ENCODE peak calls at places on chromosomes 4 and X, in eight cellular contexts. W is neuronal stem cell, Y is sigmoid colon, D is upper lobe of right lung, M is Karpas-422, C is stomach, X is tibial artery, H is osteoblast. I is an unnamed sample.

GRCh38 chrX:74426071-74426470 is 4.8 kb downstream of the SLC16A2 start:
- DNase-seq in W (no peak), Y (no peak), D (no peak), M (peak; percentile 29), C (no peak), X (no peak), H (no peak), I (no peak)

GRCh38 chr4:99833766-99834165 is 17.1 kb downstream of the DAPP1 start:
- DNase-seq in W (no peak), Y (no peak), D (no peak), M (no peak), C (no peak), X (no peak), H (no peak), I (no peak)

GRCh38 chr4:75686346-75686745 is 13.1 kb upstream of the G3BP2 start:
- DNase-seq in W (no peak), Y (no peak), D (no peak), M (no peak), C (no peak), X (no peak), H (no peak), I (no peak)

GRCh38 chrX:14616301-14616700 is 87.0 kb downstream of the GLRA2 start:
- DNase-seq in W (no peak), Y (no peak), D (no peak), M (no peak), C (no peak), X (no peak), H (no peak), I (no peak)

GRCh38 chr4:113847710-113848109 is 86.2 kb upstream of the CAMK2D start:
- DNase-seq in W (no peak), Y (no peak), D (no peak), M (no peak), C (no peak), X (no peak), H (no peak), I (no peak)

GRCh38 chr4:675036-675804 is 878 bp downstream of the MYL5 start:
- DNase-seq in W (no peak), Y (no peak), D (no peak), M (peak; percentile 65), C (no peak), X (no peak), H (peak; percentile 94), I (no peak)

GRCh38 chr4:146255463-146255862 is 41.1 kb downstream of the REELD1 start:
- DNase-seq in W (no peak), Y (no peak), D (no peak), M (no peak), C (no peak), X (no peak), H (no peak), I (no peak)

GRCh38 chr4:111512081-111512774 is 633.0 kb upstream of the FAM241A start:
- DNase-seq in W (no peak), Y (no peak), D (no peak), M (no peak), C (no peak), X (no peak), H (peak; percentile 60), I (no peak)

GRCh38 chr4:128528793-128529553 is 241.4 kb upstream of the PGRMC2 start:
- DNase-seq in W (peak; percentile 49), Y (no peak), D (no peak), M (no peak), C (no peak), X (no peak), H (peak; percentile 89), I (peak; percentile 72)

GRCh38 chr4:22458112-22458511 is 57.8 kb downstream of the ADGRA3 start:
- DNase-seq in W (no peak), Y (no peak), D (no peak), M (no peak), C (no peak), X (no peak), H (no peak), I (no peak)

GRCh38 chrX:9948406-9948805 is 18.8 kb upstream of the CLDN34 start:
- DNase-seq in W (no peak), Y (no peak), D (no peak), M (no peak), C (no peak), X (no peak), H (no peak), I (no peak)

GRCh38 chr4:82125863-82126297 is 247.9 kb downstream of the HNRNPD start:
- DNase-seq in W (no peak), Y (no peak), D (no peak), M (no peak), C (no peak), X (no peak), H (no peak), I (no peak)

GRCh38 chr4:49032440-49033161 is 46.5 kb downstream of the CWH43 start:
- DNase-seq in W (no peak), Y (no peak), D (no peak), M (peak; percentile 75), C (no peak), X (no peak), H (peak; percentile 13), I (no peak)

GRCh38 chr4:127131527-127131926 is 501.2 kb upstream of the INTU start:
- DNase-seq in W (no peak), Y (no peak), D (no peak), M (no peak), C (no peak), X (no peak), H (no peak), I (no peak)
- H3K4me1 ChIP-seq in W (no peaks in the 10 kb centered on the region), Y (no peaks in the 10 kb centered on the region), D (no peaks in the 10 kb centered on the region), M (no peaks in the 10 kb centered on the region), C (no peaks in the 10 kb centered on the region), X (no peaks in the 10 kb centered on the region), H (no peaks in the 10 kb centered on the region), I (no peaks in the 10 kb centered on the region)

DNA sequence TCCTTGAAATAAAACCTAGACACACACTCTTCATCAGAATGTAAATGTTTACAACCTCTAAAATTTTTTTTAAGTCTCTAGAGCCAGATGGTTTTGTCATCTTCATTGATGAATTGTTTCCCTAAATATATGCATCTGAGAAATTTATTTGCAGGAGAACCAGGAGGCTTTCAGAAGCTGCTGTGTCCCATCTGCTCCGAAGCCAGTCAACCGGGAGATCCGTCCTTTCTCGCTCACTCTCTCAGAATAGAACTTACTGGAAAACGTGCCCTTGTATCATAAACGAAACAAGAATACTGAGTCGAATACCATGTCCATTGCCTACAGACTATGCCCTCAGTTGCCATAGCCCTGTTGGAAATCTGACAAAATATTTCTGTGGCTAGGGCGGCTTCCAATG is 103.5 kb downstream of the SLC34A2 start:
- DNase-seq in W (no peak), Y (no peak), D (no peak), M (no peak), C (no peak), X (no peak), H (no peak), I (no peak)
- H3K36me3 ChIP-seq in W (peaks cover 3% of the 10 kb centered on the region), Y (no peaks in the 10 kb centered on the region), D (peaks cover 60% of the 10 kb centered on the region), M (peaks cover 70% of the 10 kb centered on the region), C (peaks cover 81% of the 10 kb centered on the region), X (no peaks in the 10 kb centered on the region), H (peaks cover 42% of the 10 kb centered on the region), I (peaks cover 19% of the 10 kb centered on the region)

DNA sequence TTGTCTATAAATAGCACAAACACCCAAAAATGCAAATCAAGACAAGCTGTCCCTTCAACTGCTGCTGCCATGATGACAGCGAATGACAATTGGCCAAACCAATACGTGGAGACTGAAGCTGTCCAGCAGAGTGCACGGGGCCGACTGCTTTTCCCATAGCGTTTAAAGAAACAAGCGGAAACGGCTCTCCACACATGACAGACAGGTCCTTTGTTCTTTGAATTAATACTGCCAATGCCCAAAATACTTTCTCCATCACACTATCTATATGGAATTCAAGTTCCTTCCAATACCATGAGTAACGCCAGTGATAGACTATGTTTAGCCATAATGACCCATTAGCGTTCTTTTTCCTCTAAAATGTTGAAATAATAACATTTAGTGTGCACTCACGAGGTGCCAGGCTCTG is 35.5 kb downstream of the AFAP1 start:
- DNase-seq in W (no peak), Y (no peak), D (no peak), M (no peak), C (no peak), X (no peak), H (peak; percentile 92), I (no peak)
- H3K4me1 ChIP-seq in W (peaks cover 31% of the 10 kb centered on the region), Y (peaks cover 100% of the 10 kb centered on the region), D (peaks cover 35% of the 10 kb centered on the region), M (no peaks in the 10 kb centered on the region), C (peaks cover 32% of the 10 kb centered on the region), X (peaks cover 94% of the 10 kb centered on the region), H (peaks cover 96% of the 10 kb centered on the region), I (peaks cover 32% of the 10 kb centered on the region)

DNA sequence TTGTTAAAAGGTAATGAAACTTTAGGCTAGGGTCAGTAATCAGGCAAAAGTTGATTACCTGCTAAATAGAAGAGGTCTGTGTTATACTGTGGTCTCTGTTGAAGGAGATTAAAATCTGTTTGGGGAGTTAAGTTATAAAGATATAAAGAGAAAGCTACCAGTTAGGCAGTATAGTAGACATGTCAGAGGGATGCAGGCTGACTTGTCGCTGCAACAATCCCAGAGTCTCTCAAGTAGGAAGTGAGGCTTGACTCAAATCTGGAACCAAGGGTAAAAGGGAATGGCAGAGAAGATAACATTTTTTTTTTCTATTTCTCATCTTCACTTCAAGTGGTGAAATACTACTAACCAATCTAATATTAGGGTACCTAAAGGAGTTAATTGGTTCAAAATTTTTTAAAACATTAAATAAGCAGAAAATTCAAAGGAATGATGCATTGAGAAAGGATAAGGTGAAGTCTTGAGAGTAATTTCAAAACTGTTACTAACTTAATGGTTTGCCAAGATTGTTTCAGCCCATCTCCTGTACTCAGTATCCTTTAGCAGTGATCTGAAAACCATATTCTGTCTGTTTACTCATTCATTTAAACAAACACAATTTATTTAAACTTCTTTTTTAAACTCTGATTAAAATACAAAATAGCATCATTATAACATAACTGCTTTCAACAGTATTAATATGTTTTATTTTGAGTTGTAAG is 12.8 kb downstream of the HERC3 start:
- DNase-seq in W (no peak), Y (no peak), D (no peak), M (no peak), C (no peak), X (no peak), H (no peak), I (no peak)
- H3K36me3 ChIP-seq in W (no peaks in the 10 kb centered on the region), Y (peaks cover 22% of the 10 kb centered on the region), D (peaks cover 30% of the 10 kb centered on the region), M (peaks cover 6% of the 10 kb centered on the region), C (peaks cover 39% of the 10 kb centered on the region), X (no peaks in the 10 kb centered on the region), H (peaks cover 6% of the 10 kb centered on the region), I (peaks cover 78% of the 10 kb centered on the region)

DNA sequence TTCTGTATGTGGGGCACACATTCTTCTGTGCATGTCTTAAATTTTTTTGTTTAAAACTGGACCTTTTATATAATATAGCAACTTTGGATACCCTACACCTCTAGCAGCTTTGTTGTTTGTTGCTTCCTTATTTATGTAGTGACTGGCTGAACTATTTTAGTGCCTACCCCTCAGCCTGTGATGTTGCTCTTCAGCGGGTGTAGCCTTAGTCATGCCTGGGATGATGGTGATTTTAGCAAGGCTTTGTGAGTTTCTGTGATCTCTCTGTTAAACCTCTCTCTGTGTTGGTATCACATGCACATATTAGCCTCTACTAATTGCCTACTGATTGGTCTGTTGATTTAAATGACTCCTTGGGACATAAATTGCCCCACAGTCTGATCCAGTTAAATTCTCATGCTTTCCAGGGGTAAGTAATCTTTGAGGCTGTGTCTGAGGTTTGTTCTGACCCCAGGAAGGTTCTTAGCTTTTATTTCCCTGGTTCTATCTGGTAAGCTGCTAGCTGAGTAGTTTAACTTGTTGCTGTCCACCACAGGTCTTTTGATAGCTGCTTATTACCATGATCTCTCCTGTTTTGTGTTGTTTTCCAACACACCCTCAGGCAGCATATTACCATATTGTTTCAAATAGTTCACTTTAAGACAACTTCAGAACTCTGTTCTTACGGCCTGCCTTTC is 22.9 kb downstream of the USP9X start:
- DNase-seq in W (no peak), Y (no peak), D (no peak), M (no peak), C (no peak), X (no peak), H (no peak), I (no peak)
- H3K4me1 ChIP-seq in W (peaks cover 7% of the 10 kb centered on the region), Y (peaks cover 60% of the 10 kb centered on the region), D (peaks cover 18% of the 10 kb centered on the region), M (peaks cover 58% of the 10 kb centered on the region), C (no peaks in the 10 kb centered on the region), X (peaks cover 66% of the 10 kb centered on the region), H (peaks cover 25% of the 10 kb centered on the region), I (no peaks in the 10 kb centered on the region)